ENCODE peak calls at places on chromosomes 4 and X, in eight cellular contexts. One of them, this sample, is unnamed. For H3K36me3 and H3K27me3, the result is how much of the 10 kb centered on the place peaks cover.

GRCh38 chr4:159047478-159048165 is 55.3 kb upstream of the RAPGEF2 start:
- DNase-seq in CD4-positive, CD25-positive, alpha-beta regulatory T cell: peak
- DNase-seq in GM23248: peak
- DNase-seq in ovary: no peak
- DNase-seq in endodermal cell: no peak
- DNase-seq in tibial artery: no peak
- DNase-seq in BJ: no peak
- DNase-seq in CD4-positive, alpha-beta memory T cell: no peak
- DNase-seq in this sample: no peak

GRCh38 chrX:38166478-38167083 is 54.1 kb downstream of the SRPX start:
- DNase-seq in CD4-positive, alpha-beta memory T cell: peak
- DNase-seq in ovary: no peak
- DNase-seq in CD4-positive, CD25-positive, alpha-beta regulatory T cell: peak
- DNase-seq in tibial artery: no peak
- DNase-seq in BJ: no peak
- DNase-seq in endodermal cell: no peak
- DNase-seq in GM23248: peak
- DNase-seq in this sample: no peak

GRCh38 chr4:53235547-53235946 is 130.3 kb downstream of the SCFD2 start:
- DNase-seq in CD4-positive, alpha-beta memory T cell: no peak
- DNase-seq in ovary: no peak
- DNase-seq in GM23248: no peak
- DNase-seq in BJ: no peak
- DNase-seq in tibial artery: no peak
- DNase-seq in endodermal cell: no peak
- DNase-seq in CD4-positive, CD25-positive, alpha-beta regulatory T cell: no peak
- DNase-seq in this sample: no peak

GRCh38 chrX:130282151-130282550 is 13.5 kb upstream of the ZNF280C start:
- DNase-seq in ovary: no peak
- DNase-seq in tibial artery: no peak
- DNase-seq in CD4-positive, CD25-positive, alpha-beta regulatory T cell: no peak
- DNase-seq in endodermal cell: no peak
- DNase-seq in CD4-positive, alpha-beta memory T cell: no peak
- DNase-seq in BJ: no peak
- DNase-seq in GM23248: no peak
- DNase-seq in this sample: no peak

GRCh38 chr4:5824635-5825034 is 68.3 kb downstream of the CRMP1 start:
- DNase-seq in CD4-positive, CD25-positive, alpha-beta regulatory T cell: peak
- DNase-seq in endodermal cell: peak
- DNase-seq in GM23248: peak
- DNase-seq in ovary: no peak
- DNase-seq in tibial artery: no peak
- DNase-seq in BJ: no peak
- DNase-seq in CD4-positive, alpha-beta memory T cell: no peak
- DNase-seq in this sample: peak

GRCh38 chrX:152086141-152086540 is 52.2 kb downstream of the MAGEA10 start:
- DNase-seq in CD4-positive, alpha-beta memory T cell: no peak
- DNase-seq in ovary: no peak
- DNase-seq in BJ: no peak
- DNase-seq in GM23248: no peak
- DNase-seq in endodermal cell: no peak
- DNase-seq in CD4-positive, CD25-positive, alpha-beta regulatory T cell: no peak
- DNase-seq in tibial artery: no peak
- DNase-seq in this sample: no peak

GRCh38 chrX:47644557-47645091 is 5.7 kb downstream of the ELK1 start:
- DNase-seq in GM23248: peak
- DNase-seq in ovary: no peak
- DNase-seq in CD4-positive, CD25-positive, alpha-beta regulatory T cell: no peak
- DNase-seq in CD4-positive, alpha-beta memory T cell: no peak
- DNase-seq in BJ: no peak
- DNase-seq in tibial artery: no peak
- DNase-seq in endodermal cell: peak
- DNase-seq in this sample: no peak

GRCh38 chr4:125317526-125317880 is 2.7 kb downstream of the FAT4 start:
- DNase-seq in CD4-positive, CD25-positive, alpha-beta regulatory T cell: no peak
- DNase-seq in BJ: no peak
- DNase-seq in endodermal cell: peak
- DNase-seq in ovary: no peak
- DNase-seq in GM23248: peak
- DNase-seq in CD4-positive, alpha-beta memory T cell: no peak
- DNase-seq in tibial artery: no peak
- DNase-seq in this sample: peak

GRCh38 chrX:45771114-45771513 is 570.4 kb upstream of the DIPK2B start:
- DNase-seq in endodermal cell: no peak
- DNase-seq in GM23248: peak
- DNase-seq in tibial artery: no peak
- DNase-seq in BJ: peak
- DNase-seq in CD4-positive, alpha-beta memory T cell: no peak
- DNase-seq in ovary: peak
- DNase-seq in CD4-positive, CD25-positive, alpha-beta regulatory T cell: no peak
- DNase-seq in this sample: peak

GRCh38 chrX:153537526-153538295 is 20.3 kb downstream of the ATP2B3 start:
- DNase-seq in CD4-positive, CD25-positive, alpha-beta regulatory T cell: no peak
- DNase-seq in endodermal cell: no peak
- DNase-seq in GM23248: no peak
- DNase-seq in ovary: peak
- DNase-seq in CD4-positive, alpha-beta memory T cell: no peak
- DNase-seq in BJ: no peak
- DNase-seq in tibial artery: no peak
- DNase-seq in this sample: no peak

GRCh38 chr4:85717366-85717765 is 242.4 kb downstream of the ARHGAP24 start:
- DNase-seq in endodermal cell: no peak
- DNase-seq in BJ: peak
- DNase-seq in CD4-positive, CD25-positive, alpha-beta regulatory T cell: no peak
- DNase-seq in GM23248: peak
- DNase-seq in CD4-positive, alpha-beta memory T cell: no peak
- DNase-seq in tibial artery: no peak
- DNase-seq in ovary: no peak
- DNase-seq in this sample: no peak

GRCh38 chr4:153472122-153473037 is 6.2 kb downstream of the TMEM131L start:
- DNase-seq in GM23248: no peak
- DNase-seq in tibial artery: no peak
- DNase-seq in ovary: no peak
- DNase-seq in BJ: no peak
- DNase-seq in CD4-positive, CD25-positive, alpha-beta regulatory T cell: no peak
- DNase-seq in CD4-positive, alpha-beta memory T cell: no peak
- DNase-seq in endodermal cell: no peak
- DNase-seq in this sample: no peak

GRCh38 chr4:174423257-174423944 is 98.9 kb downstream of the HPGD start:
- DNase-seq in tibial artery: no peak
- DNase-seq in GM23248: peak
- DNase-seq in endodermal cell: no peak
- DNase-seq in CD4-positive, CD25-positive, alpha-beta regulatory T cell: no peak
- DNase-seq in CD4-positive, alpha-beta memory T cell: no peak
- DNase-seq in BJ: no peak
- DNase-seq in ovary: no peak
- DNase-seq in this sample: peak

GRCh38 chrX:6707497-6707896 is 172.6 kb upstream of the VCX3A start:
- DNase-seq in ovary: no peak
- DNase-seq in BJ: no peak
- DNase-seq in endodermal cell: no peak
- DNase-seq in CD4-positive, alpha-beta memory T cell: no peak
- DNase-seq in tibial artery: no peak
- DNase-seq in CD4-positive, CD25-positive, alpha-beta regulatory T cell: no peak
- DNase-seq in GM23248: no peak
- DNase-seq in this sample: no peak

DNA sequence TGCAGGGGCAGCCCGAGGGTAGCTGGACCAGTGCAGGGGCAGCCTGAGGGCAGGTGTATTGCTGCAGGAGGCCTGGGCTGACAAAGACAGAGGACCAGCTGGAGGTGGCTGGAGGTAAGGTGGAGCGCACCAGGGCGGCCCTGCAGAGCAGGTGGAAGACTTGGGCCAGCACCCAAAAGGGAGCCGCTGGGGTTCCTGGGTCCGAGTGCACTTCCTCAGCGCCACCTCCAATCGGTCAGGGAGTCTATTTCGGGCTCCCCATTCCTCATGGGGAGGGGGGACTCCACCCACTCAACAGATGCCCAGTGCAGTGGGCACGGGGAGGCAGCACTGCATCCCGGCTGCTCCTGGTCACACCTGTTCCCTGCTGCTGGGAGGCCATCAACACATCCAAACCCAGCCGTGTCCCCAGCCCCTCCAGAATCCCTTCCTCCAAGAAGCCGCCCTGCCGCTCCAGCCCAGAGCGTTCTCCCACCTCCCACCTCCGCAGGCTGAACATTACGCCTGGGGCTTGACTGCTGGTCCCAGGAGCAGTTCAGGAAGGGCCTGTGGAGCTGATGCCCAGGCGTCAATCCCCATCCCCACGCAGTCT is 1.5 kb downstream of the LRPAP1 start:
- DNase-seq in CD4-positive, CD25-positive, alpha-beta regulatory T cell: no peak
- DNase-seq in endodermal cell: peak
- DNase-seq in BJ: no peak
- DNase-seq in CD4-positive, alpha-beta memory T cell: no peak
- DNase-seq in tibial artery: peak
- DNase-seq in ovary: no peak
- DNase-seq in GM23248: no peak
- DNase-seq in this sample: no peak
- H3K4me3 ChIP-seq in CD4-positive, CD25-positive, alpha-beta regulatory T cell: peak
- H3K4me3 ChIP-seq in endodermal cell: peak
- H3K4me3 ChIP-seq in BJ: peak
- H3K4me3 ChIP-seq in CD4-positive, alpha-beta memory T cell: peak
- H3K4me3 ChIP-seq in tibial artery: peak
- H3K4me3 ChIP-seq in ovary: peak
- H3K4me3 ChIP-seq in GM23248: peak
- H3K4me3 ChIP-seq in this sample: peak

GRCh38 chr4:39908284-39908683 is 69.4 kb downstream of the PDS5A start:
- DNase-seq in ovary: no peak
- DNase-seq in BJ: no peak
- DNase-seq in CD4-positive, CD25-positive, alpha-beta regulatory T cell: no peak
- DNase-seq in GM23248: peak
- DNase-seq in tibial artery: no peak
- DNase-seq in endodermal cell: no peak
- DNase-seq in CD4-positive, alpha-beta memory T cell: no peak
- DNase-seq in this sample: no peak

GRCh38 chr4:39910064-39910463 is 67.6 kb downstream of the PDS5A start:
- DNase-seq in tibial artery: no peak
- DNase-seq in ovary: no peak
- DNase-seq in CD4-positive, CD25-positive, alpha-beta regulatory T cell: no peak
- DNase-seq in endodermal cell: no peak
- DNase-seq in CD4-positive, alpha-beta memory T cell: no peak
- DNase-seq in GM23248: no peak
- DNase-seq in BJ: no peak
- DNase-seq in this sample: no peak

DNA sequence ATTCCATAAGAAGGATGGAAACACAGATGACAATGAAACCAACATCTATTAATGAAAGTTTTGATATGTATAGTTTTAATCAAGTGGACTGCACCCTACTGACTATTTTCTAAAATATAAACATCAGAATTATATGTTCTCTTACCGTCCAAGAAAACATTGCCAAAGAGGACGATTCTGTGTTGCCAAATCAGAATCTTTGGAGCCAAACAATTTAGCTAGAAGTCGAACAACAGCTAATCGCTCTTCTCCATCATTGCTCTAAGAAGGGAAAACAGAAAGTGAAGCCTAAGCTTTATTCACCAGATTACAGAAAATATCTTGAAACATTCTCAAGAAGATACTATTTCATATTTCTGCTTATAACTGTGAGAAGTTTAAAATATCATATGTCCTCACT is 64.2 kb downstream of the PDS5A start:
- DNase-seq in endodermal cell: no peak
- DNase-seq in GM23248: no peak
- DNase-seq in CD4-positive, CD25-positive, alpha-beta regulatory T cell: no peak
- DNase-seq in ovary: no peak
- DNase-seq in BJ: no peak
- DNase-seq in tibial artery: no peak
- DNase-seq in CD4-positive, alpha-beta memory T cell: no peak
- DNase-seq in this sample: no peak
- H3K36me3 ChIP-seq in endodermal cell: half or more
- H3K36me3 ChIP-seq in GM23248: under half
- H3K36me3 ChIP-seq in CD4-positive, CD25-positive, alpha-beta regulatory T cell: half or more
- H3K36me3 ChIP-seq in ovary: under half
- H3K36me3 ChIP-seq in BJ: under half
- H3K36me3 ChIP-seq in tibial artery: half or more
- H3K36me3 ChIP-seq in CD4-positive, alpha-beta memory T cell: under half
- H3K36me3 ChIP-seq in this sample: under half

DNA sequence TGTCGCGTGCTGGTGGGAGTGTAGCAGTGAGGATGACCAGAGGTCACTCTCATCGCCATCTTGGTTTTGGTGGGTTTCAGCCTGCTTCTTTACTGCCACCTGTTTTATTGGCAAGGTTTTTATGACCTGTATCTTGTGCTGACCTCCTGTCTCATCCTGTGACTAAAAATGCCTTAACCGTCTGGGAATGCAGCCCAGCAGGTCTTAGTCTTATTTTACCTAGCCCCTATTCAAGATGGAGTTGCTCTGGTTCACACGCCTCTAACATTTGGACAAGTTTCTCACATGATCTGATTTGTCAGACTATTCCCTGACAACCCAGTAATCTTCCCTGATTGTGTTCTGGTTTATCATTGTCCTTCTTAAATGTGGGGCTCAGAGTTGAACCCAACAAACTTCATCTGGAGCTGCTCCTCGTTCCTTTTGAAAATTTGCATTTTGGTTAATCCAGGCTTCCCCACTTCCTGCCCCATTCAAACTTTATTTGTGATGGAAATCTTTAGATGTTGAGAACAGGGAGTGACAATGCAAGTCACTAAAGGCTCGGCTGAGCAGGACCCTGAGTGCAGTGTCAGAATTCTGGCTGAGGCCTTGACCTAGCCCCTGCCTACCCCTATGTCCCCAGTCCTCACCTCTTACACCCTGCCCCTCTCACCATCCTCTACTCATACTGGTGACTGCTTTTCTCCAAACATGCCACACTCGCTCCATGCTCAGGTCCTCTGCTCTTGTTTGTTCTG is 226.8 kb downstream of the STIM2 start:
- DNase-seq in CD4-positive, CD25-positive, alpha-beta regulatory T cell: no peak
- DNase-seq in GM23248: no peak
- DNase-seq in endodermal cell: peak
- DNase-seq in BJ: no peak
- DNase-seq in ovary: no peak
- DNase-seq in CD4-positive, alpha-beta memory T cell: no peak
- DNase-seq in tibial artery: no peak
- DNase-seq in this sample: no peak
- H3K27me3 ChIP-seq in CD4-positive, CD25-positive, alpha-beta regulatory T cell: under half
- H3K27me3 ChIP-seq in GM23248: under half
- H3K27me3 ChIP-seq in endodermal cell: under half
- H3K27me3 ChIP-seq in BJ: under half
- H3K27me3 ChIP-seq in ovary: under half
- H3K27me3 ChIP-seq in CD4-positive, alpha-beta memory T cell: under half
- H3K27me3 ChIP-seq in tibial artery: under half
- H3K27me3 ChIP-seq in this sample: under half

DNA sequence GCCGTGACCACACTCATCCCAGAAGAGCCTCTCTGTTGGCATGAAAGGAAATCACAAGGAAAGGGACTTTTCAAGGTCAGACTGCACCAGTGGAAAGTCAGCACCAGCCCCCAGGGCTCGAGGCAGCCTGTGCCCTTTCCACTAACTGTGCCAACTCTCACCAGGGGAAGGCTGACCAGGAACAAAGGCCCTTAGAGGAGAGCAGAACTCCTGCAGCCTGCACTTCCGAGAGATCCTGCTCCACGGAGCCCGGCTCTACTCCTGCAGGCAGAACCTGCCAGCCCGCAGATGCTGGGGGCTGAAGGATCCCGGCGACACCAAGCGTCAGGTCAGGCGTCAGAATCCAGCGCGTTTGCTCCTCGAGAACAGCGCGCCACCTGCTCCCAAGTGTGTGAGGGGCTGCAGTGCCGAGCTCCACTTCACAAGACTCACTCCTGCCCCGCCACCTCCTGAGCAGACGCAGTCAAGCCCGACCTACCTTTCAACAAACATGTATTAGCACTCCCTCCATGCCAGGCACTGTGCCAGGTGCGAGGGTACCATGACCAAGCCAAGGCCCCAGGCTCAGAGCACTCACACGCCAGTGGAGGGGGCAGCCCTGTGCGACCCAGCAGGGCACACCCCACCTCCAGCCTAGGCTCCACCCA is 13.6 kb upstream of the HELT start:
- DNase-seq in GM23248: no peak
- DNase-seq in ovary: peak
- DNase-seq in endodermal cell: peak
- DNase-seq in tibial artery: peak
- DNase-seq in BJ: no peak
- DNase-seq in CD4-positive, alpha-beta memory T cell: no peak
- DNase-seq in CD4-positive, CD25-positive, alpha-beta regulatory T cell: no peak
- DNase-seq in this sample: no peak
- H3K4me3 ChIP-seq in GM23248: peak
- H3K4me3 ChIP-seq in ovary: no peak
- H3K4me3 ChIP-seq in endodermal cell: no peak
- H3K4me3 ChIP-seq in tibial artery: no peak
- H3K4me3 ChIP-seq in BJ: no peak
- H3K4me3 ChIP-seq in CD4-positive, alpha-beta memory T cell: no peak
- H3K4me3 ChIP-seq in CD4-positive, CD25-positive, alpha-beta regulatory T cell: no peak
- H3K4me3 ChIP-seq in this sample: no peak

This sample was measured in MG63.